ENCODE peak calls at places on chromosomes 1 and 21, in five cellular contexts. A is upper lobe of right lung, T is sigmoid colon, G is endothelial cell, S is hepatocyte. J is an unnamed sample.

GRCh38 chr1:230149751-230150584 is 82.9 kb downstream of the GALNT2 start:
- DNase-seq in A (no peak), T (no peak), G (no peak), S (no peak), J (no peak)

GRCh38 chr21:45973475-45974072 is 8.0 kb upstream of the COL6A1 start:
- DNase-seq in A (peak; percentile 78), T (peak; percentile 96), G (peak; percentile 82), S (peak; percentile 91), J (peak; percentile 49)

GRCh38 chr1:217273866-217274265 is 357.0 kb downstream of the GPATCH2 start:
- DNase-seq in A (no peak), T (no peak), G (no peak), S (no peak), J (no peak)

GRCh38 chr21:25350056-25350455 is 257.2 kb downstream of the MRPL39 start:
- DNase-seq in A (no peak), T (no peak), G (peak; percentile 31), S (peak; percentile 12), J (peak; percentile 53)

GRCh38 chr1:45359882-45360513 is 19.8 kb upstream of the MUTYH start:
- DNase-seq in A (no peak), T (peak; percentile 81), G (peak; percentile 39), S (peak; percentile 82), J (peak; percentile 70)

GRCh38 chr1:15345711-15346355 is 63.9 kb upstream of the EFHD2 start:
- DNase-seq in A (peak; percentile 86), T (peak; percentile 77), G (no peak), S (no peak), J (peak; percentile 77)

GRCh38 chr1:117324357-117324756 is 42.9 kb upstream of the MAN1A2 start:
- DNase-seq in A (no peak), T (no peak), G (no peak), S (no peak), J (no peak)

GRCh38 chr1:68542586-68542985 is 45.7 kb upstream of the DEPDC1 start:
- DNase-seq in A (no peak), T (no peak), G (no peak), S (peak; percentile 16), J (peak; percentile 36)

GRCh38 chr1:16376971-16377370 is 9.9 kb downstream of the SZRD1 start:
- DNase-seq in A (no peak), T (no peak), G (no peak), S (no peak), J (no peak)

GRCh38 chr1:108595510-108595909 is 35.6 kb downstream of the EEIG2 start:
- DNase-seq in A (no peak), T (no peak), G (no peak), S (peak; percentile 62), J (no peak)

GRCh38 chr1:28602536-28603439 is 10.7 kb downstream of the RAB42 start:
- DNase-seq in A (no peak), T (peak; percentile 75), G (peak; percentile 67), S (peak; percentile 81), J (peak; percentile 87)

GRCh38 chr21:45554477-45555175 is 12.4 kb upstream of the SLC19A1 start:
- DNase-seq in A (peak; percentile 93), T (peak; percentile 91), G (peak; percentile 94), S (peak; percentile 88), J (peak; percentile 71)

GRCh38 chr1:115068780-115069179 is 20.5 kb downstream of the TSPAN2 start:
- DNase-seq in A (no peak), T (no peak), G (no peak), S (no peak), J (peak; percentile 34)

GRCh38 chr1:182299728-182300581 is 91.6 kb downstream of the GLUL start:
- DNase-seq in A (peak; percentile 66), T (peak; percentile 76), G (peak; percentile 9), S (peak; percentile 68), J (peak; percentile 47)

GRCh38 chr1:202145325-202146140 is 996 bp upstream of the ARL8A start:
- DNase-seq in A (no peak), T (no peak), G (no peak), S (no peak), J (no peak)

GRCh38 chr1:114108741-114109255 is 44.9 kb downstream of the SYT6 start:
- DNase-seq in A (no peak), T (no peak), G (no peak), S (peak; percentile 63), J (peak; percentile 24)

GRCh38 chr21:26227146-26227545 is 56.6 kb upstream of the APP start:
- DNase-seq in A (no peak), T (no peak), G (no peak), S (no peak), J (no peak)

GRCh38 chr1:84415386-84415785 is 17.1 kb downstream of the DNASE2B start:
- DNase-seq in A (no peak), T (no peak), G (no peak), S (no peak), J (no peak)

GRCh38 chr1:227919916-227920315 is 27.8 kb downstream of the WNT9A start:
- DNase-seq in A (no peak), T (no peak), G (no peak), S (no peak), J (no peak)

GRCh38 chr1:172135923-172136610 is 284.4 kb upstream of the C1orf105 start:
- DNase-seq in A (no peak), T (no peak), G (no peak), S (no peak), J (no peak)

GRCh38 chr21:40924641-40925040 is 77.7 kb upstream of the DSCAM start:
- DNase-seq in A (no peak), T (no peak), G (no peak), S (no peak), J (no peak)

GRCh38 chr21:40926238-40926637 is 79.3 kb upstream of the DSCAM start:
- DNase-seq in A (no peak), T (no peak), G (no peak), S (no peak), J (no peak)

GRCh38 chr21:40923914-40924313 is 77.0 kb upstream of the DSCAM start:
- DNase-seq in A (no peak), T (no peak), G (no peak), S (no peak), J (no peak)

GRCh38 chr21:40925481-40925880 is 78.5 kb upstream of the DSCAM start:
- DNase-seq in A (no peak), T (no peak), G (no peak), S (no peak), J (no peak)

GRCh38 chr21:40929833-40930232 is 82.9 kb upstream of the DSCAM start:
- DNase-seq in A (no peak), T (no peak), G (no peak), S (no peak), J (no peak)
- TF ChIP-seq CTCF in A (no peak), T (no peak), G (no peak), S (no peak), J (no peak)

GRCh38 chr1:19651141-19651737 is 7.1 kb downstream of the NBL1 start:
- DNase-seq in A (no peak), T (peak; percentile 84), G (peak; percentile 63), S (peak; percentile 79), J (no peak)
- TF ChIP-seq CTCF in A (peak; percentile 65), T (peak; percentile 73), G (no peak), S (peak; percentile 77), J (peak; percentile 50)

DNA sequence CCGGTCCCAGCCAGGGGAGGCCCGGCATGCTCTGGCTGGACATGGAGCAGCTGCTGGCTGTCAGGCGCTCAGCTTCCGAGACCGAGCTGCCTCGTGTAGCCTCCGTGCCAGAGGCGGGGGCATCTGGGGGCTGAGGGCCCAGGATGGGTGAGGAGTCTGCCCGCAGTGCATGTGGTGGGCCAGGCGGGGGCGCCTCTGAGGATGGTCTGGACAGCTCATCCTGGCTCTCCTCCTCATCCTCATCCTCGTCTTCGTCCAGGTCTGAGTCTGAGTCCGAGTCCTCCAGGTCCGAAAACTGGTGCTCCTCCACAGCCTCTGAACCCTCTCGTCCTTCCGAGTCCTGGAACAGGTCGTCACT is 28.9 kb upstream of the EDN2 start:
- DNase-seq in A (no peak), T (no peak), G (peak; percentile 49), S (no peak), J (no peak)
- TF ChIP-seq CTCF in A (peak; percentile 33), T (no peak), G (peak; percentile 63), S (peak; percentile 5), J (peak; percentile 30)

DNA sequence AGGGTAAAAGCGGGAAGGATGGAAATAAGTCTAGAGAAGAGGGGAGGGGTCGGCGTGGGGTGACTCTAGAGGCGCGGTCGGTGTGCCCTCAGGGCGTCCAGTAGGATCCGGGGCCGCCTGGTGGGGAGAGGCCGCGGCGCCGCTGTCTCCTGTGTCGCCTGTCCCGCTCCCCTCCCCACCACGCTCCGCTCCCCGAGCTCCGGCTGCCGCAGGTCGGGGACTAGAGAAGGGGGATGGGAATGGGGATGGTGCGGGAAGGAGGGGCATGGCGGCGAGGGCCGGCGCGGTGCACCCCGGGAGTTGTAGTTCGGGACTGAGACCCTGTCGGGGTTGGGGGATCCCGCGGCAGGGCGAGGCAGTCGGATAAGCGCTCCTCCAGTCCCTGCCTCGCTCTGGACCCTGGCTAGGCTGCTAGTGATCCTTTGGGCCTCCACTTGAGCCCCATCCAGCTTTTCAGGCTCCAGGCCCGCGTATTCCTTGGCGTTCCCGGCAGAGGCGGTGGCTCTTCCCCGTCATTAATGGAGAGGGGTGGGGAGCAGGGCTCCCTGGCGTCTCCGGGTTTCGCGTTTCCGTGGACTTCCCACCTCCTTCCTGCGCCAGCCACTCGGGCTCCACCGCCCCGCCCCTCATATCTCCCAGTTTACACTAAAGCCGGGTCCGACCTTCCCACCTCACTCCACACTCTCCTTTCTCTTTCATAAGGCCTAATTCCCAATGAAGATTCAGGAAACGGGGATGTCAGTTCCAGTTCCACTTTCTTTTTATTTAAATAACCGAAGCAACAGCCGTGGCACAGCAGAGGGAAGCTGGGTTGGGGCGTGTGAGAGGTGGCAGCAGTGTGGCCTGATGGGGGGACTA is at the start of gene ENTREP3:
- DNase-seq in A (peak; percentile 94), T (peak; percentile 95), G (peak; percentile 89), S (peak; percentile 93), J (peak; percentile 81)
- TF ChIP-seq CTCF in A (no peak), T (no peak), G (no peak), S (no peak), J (no peak)

GRCh38 chr1:164914208-164914607 is 355.2 kb downstream of the PBX1 start:
- DNase-seq in A (no peak), T (no peak), G (no peak), S (peak; percentile 50), J (peak; percentile 42)
- TF ChIP-seq CTCF in A (peak; percentile 28), T (peak; percentile 22), G (no peak), S (peak; percentile 51), J (no peak)

GRCh38 chr1:234617135-234617985 is 7.4 kb upstream of the IRF2BP2 start:
- DNase-seq in A (no peak), T (no peak), G (no peak), S (no peak), J (peak; percentile 80)
- TF ChIP-seq CTCF in A (peak; percentile 23), T (no peak), G (peak; percentile 58), S (peak; percentile 28), J (peak; percentile 28)

DNA sequence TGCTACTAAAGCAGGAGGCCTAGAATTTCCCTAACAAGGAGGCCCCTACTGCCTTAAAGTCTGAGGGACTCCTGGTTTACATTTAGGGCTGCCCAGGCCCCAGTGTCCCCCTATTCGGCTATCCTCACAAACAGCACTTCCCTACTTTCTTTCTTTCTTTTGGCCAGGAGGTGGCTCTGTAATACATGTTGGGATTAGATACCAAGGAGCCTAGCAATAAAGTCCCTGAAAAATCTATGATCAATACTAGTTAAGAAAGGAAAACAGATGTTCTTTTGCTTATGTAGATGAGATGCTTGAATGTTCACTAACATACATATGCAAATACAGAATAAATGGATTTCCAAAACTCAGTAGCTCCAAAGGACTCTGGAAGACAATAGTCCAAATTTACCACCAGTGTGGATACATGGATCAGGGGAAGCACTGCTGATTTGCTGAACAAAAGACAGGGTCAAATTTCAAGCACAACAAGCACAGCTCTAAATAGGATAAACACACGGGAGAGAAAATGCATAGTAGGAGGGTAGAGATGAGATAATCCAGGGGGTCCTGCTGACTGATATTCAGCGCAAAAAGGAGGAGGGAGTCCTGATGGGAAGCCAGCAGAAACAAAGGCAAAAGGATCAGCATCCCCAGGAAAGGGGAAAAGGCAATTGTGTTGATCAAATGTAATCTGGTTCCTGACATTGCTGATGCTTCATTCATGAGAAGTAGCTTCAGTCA is 240.0 kb downstream of the NUF2 start:
- DNase-seq in A (no peak), T (no peak), G (peak; percentile 5), S (peak; percentile 15), J (peak; percentile 51)
- TF ChIP-seq CTCF in A (peak; percentile 31), T (peak; percentile 44), G (no peak), S (peak; percentile 52), J (peak; percentile 42)